ENCODE peak calls at places on chromosomes 1 and 21, in four cellular contexts. One of them, this sample, is unnamed.

GRCh38 chr1:46278807-46279206 is 24.6 kb downstream of the LRRC41 start:
- DNase-seq in thoracic aorta: no peak
- DNase-seq in uterus: peak
- DNase-seq in Peyer's patch: no peak
- DNase-seq in this sample: no peak

GRCh38 chr1:157045251-157046218 is at the start of gene ARHGEF11:
- DNase-seq in thoracic aorta: peak
- DNase-seq in uterus: peak
- DNase-seq in Peyer's patch: peak
- DNase-seq in this sample: peak

GRCh38 chr21:44986471-44987291 is 46.9 kb downstream of the SLX9 start:
- DNase-seq in thoracic aorta: no peak
- DNase-seq in uterus: peak
- DNase-seq in Peyer's patch: no peak
- DNase-seq in this sample: no peak

GRCh38 chr1:54551891-54552290 is 3.9 kb downstream of the ACOT11 start:
- DNase-seq in thoracic aorta: no peak
- DNase-seq in uterus: peak
- DNase-seq in Peyer's patch: no peak
- DNase-seq in this sample: no peak

GRCh38 chr1:84300991-84301758 is at the start of gene SAMD13:
- DNase-seq in thoracic aorta: peak
- DNase-seq in uterus: peak
- DNase-seq in Peyer's patch: no peak
- DNase-seq in this sample: no peak

GRCh38 chr1:108502624-108503023 is 52.5 kb downstream of the NBPF6 start:
- DNase-seq in thoracic aorta: no peak
- DNase-seq in uterus: no peak
- DNase-seq in Peyer's patch: no peak
- DNase-seq in this sample: no peak

GRCh38 chr1:244662604-244663003 is 9.7 kb downstream of the DESI2 start:
- DNase-seq in thoracic aorta: no peak
- DNase-seq in uterus: no peak
- DNase-seq in Peyer's patch: no peak
- DNase-seq in this sample: no peak

GRCh38 chr1:235649722-235650163 is at the start of gene GNG4:
- DNase-seq in thoracic aorta: no peak
- DNase-seq in uterus: no peak
- DNase-seq in Peyer's patch: no peak
- DNase-seq in this sample: peak

GRCh38 chr21:44791993-44792392 is 9.6 kb downstream of the UBE2G2 start:
- DNase-seq in thoracic aorta: no peak
- DNase-seq in uterus: no peak
- DNase-seq in Peyer's patch: no peak
- DNase-seq in this sample: no peak

GRCh38 chr1:202575906-202576653 is 134.2 kb downstream of the SYT2 start:
- DNase-seq in thoracic aorta: no peak
- DNase-seq in uterus: no peak
- DNase-seq in Peyer's patch: no peak
- DNase-seq in this sample: no peak

GRCh38 chr1:236795757-236796719 is 946 bp downstream of the MTR start:
- DNase-seq in thoracic aorta: no peak
- DNase-seq in uterus: no peak
- DNase-seq in Peyer's patch: no peak
- DNase-seq in this sample: peak

GRCh38 chr1:108117908-108118902 is 81.9 kb downstream of the SLC25A24 start:
- DNase-seq in thoracic aorta: no peak
- DNase-seq in uterus: no peak
- DNase-seq in Peyer's patch: no peak
- DNase-seq in this sample: no peak

GRCh38 chr1:197180252-197180878 is 33.9 kb upstream of the ASPM start:
- DNase-seq in thoracic aorta: no peak
- DNase-seq in uterus: no peak
- DNase-seq in Peyer's patch: no peak
- DNase-seq in this sample: no peak

GRCh38 chr1:114390361-114390760 is 120.6 kb downstream of the TRIM33 start:
- DNase-seq in thoracic aorta: no peak
- DNase-seq in uterus: no peak
- DNase-seq in Peyer's patch: no peak
- DNase-seq in this sample: no peak

GRCh38 chr1:231382426-231382825 is 39.7 kb downstream of the EGLN1 start:
- DNase-seq in thoracic aorta: no peak
- DNase-seq in uterus: no peak
- DNase-seq in Peyer's patch: no peak
- DNase-seq in this sample: no peak

GRCh38 chr1:143720087-143721023 is 251.4 kb downstream of the FAM72C start:
- DNase-seq in thoracic aorta: no peak
- DNase-seq in uterus: no peak
- DNase-seq in Peyer's patch: no peak
- DNase-seq in this sample: no peak

GRCh38 chr1:15008783-15009709 is 144.5 kb upstream of the TMEM51 start:
- DNase-seq in thoracic aorta: no peak
- DNase-seq in uterus: no peak
- DNase-seq in Peyer's patch: no peak
- DNase-seq in this sample: no peak

GRCh38 chr1:222975472-222976122 is 160.8 kb downstream of the DISP1 start:
- DNase-seq in thoracic aorta: no peak
- DNase-seq in uterus: no peak
- DNase-seq in Peyer's patch: no peak
- DNase-seq in this sample: no peak

GRCh38 chr1:113780363-113781146 is 21.3 kb upstream of the PHTF1 start:
- DNase-seq in thoracic aorta: no peak
- DNase-seq in uterus: no peak
- DNase-seq in Peyer's patch: no peak
- DNase-seq in this sample: peak

GRCh38 chr1:161071886-161072371 is 2.2 kb upstream of the ARHGAP30 start:
- DNase-seq in thoracic aorta: no peak
- DNase-seq in uterus: no peak
- DNase-seq in Peyer's patch: peak
- DNase-seq in this sample: no peak

GRCh38 chr1:240093120-240093961 is 1.7 kb downstream of the FMN2 start:
- DNase-seq in thoracic aorta: no peak
- DNase-seq in uterus: no peak
- DNase-seq in Peyer's patch: no peak
- DNase-seq in this sample: no peak

GRCh38 chr21:45537111-45537745 is 5.0 kb downstream of the SLC19A1 start:
- DNase-seq in thoracic aorta: no peak
- DNase-seq in uterus: no peak
- DNase-seq in Peyer's patch: peak
- DNase-seq in this sample: no peak

GRCh38 chr1:204975568-204976235 is 67.3 kb upstream of the CNTN2 start:
- DNase-seq in thoracic aorta: no peak
- DNase-seq in uterus: peak
- DNase-seq in Peyer's patch: no peak
- DNase-seq in this sample: no peak

DNA sequence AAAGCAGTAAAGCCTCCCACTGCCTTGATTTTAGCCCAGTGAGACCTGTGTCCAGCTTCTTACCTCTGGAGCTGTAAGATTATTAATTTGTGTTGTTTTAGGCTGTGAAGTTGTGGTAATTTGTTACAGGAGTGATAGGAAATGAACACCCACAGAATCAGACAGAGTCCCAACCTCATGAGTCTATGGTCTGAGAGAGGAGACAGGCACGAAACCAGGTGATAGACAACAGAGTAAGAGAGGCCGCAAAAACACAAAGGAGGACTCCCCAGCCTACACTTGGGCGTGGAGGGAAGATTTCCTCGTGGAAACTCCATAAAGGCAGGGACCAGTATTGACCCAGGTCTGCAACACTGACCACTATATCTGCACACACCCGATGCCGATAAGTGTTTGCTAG is 234.6 kb upstream of the JUN start:
- DNase-seq in thoracic aorta: no peak
- DNase-seq in uterus: no peak
- DNase-seq in Peyer's patch: no peak
- DNase-seq in this sample: no peak
- H3K27ac ChIP-seq in thoracic aorta: no peak
- H3K27ac ChIP-seq in uterus: no peak
- H3K27ac ChIP-seq in Peyer's patch: no peak
- H3K27ac ChIP-seq in this sample: no peak

DNA sequence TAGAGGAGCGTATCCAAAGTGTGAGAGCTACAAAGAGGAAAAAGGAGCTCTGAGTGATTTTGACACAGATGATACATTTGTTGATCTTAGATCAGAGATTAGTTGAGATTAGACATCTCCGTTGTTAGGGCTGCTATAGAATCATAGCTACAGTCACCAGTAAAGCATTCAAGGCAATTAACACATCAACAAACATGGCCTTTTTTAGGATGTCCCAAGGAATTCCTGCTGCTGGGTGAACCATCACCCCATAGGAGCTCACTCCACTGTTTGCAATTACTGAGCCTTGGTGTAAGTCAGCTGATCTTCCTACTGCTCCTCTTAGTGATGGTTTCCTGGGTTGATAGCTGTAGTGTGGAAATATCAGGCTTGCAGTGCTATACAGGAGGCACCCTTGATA is 6.7 kb upstream of the RSRP1 start:
- DNase-seq in thoracic aorta: no peak
- DNase-seq in uterus: no peak
- DNase-seq in Peyer's patch: no peak
- DNase-seq in this sample: no peak
- H3K27ac ChIP-seq in thoracic aorta: no peak
- H3K27ac ChIP-seq in uterus: no peak
- H3K27ac ChIP-seq in Peyer's patch: no peak
- H3K27ac ChIP-seq in this sample: no peak

DNA sequence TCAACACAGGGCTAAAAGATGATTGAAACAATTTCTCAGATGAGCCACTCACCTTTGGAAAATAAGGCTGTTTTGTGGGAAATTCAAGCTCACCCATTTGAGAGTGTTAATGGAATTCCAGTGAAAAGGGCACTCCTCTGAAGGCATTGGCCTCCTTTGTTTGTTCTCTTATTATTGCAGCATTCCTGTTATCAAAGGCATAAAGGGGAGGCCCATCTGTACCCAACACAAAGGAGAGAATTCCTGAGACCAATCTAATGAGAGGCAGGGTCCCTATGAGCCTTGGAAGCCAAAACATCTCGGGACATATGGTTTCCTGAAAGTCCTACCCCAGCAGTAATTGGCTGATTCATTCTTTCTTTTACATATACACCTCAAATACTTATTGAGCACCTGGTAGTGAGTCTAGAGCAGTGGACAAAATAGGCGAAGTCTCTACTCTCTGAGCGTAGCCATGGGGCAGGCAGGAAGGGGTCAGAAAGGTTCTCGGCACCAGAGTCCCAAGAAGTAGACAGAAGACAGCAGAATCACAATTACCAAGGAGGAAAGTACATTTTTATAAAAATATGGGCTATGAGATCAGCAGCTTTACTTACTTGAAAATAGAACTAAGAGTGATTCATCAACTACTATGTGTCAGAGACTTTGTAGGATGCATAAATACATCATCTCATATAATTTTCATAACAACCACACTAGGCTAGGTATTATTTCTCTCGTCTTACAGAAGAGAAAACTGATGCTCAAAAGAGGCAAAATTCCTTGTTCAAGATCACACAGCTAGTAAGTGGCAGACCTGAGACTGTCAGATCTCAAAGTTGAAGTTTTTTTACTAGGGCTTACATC is 218.7 kb downstream of the DAB1 start:
- DNase-seq in thoracic aorta: no peak
- DNase-seq in uterus: no peak
- DNase-seq in Peyer's patch: no peak
- DNase-seq in this sample: no peak
- H3K27ac ChIP-seq in thoracic aorta: no peak
- H3K27ac ChIP-seq in uterus: no peak
- H3K27ac ChIP-seq in Peyer's patch: no peak
- H3K27ac ChIP-seq in this sample: no peak

DNA sequence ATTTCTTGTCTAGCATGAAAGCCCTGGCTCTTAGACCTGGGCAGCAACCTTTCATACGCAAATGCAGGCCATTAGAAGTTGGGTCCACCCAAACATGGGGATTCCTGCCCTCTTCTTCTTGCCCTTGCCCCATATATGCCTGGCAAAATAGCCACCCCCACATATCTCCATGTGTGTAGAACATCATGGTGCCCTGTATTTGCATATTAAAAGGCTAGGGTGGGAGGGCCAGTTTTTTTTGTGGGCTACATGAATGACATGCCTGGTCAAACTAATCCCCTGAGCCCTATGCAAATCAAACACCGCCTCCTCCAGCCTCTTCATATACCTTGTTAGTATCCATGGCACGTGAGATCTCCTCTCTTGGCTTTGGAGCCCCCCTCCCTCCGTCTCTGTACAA is 24.7 kb downstream of the MFSD2A start:
- DNase-seq in thoracic aorta: no peak
- DNase-seq in uterus: no peak
- DNase-seq in Peyer's patch: no peak
- DNase-seq in this sample: no peak
- H3K27ac ChIP-seq in thoracic aorta: no peak
- H3K27ac ChIP-seq in uterus: no peak
- H3K27ac ChIP-seq in Peyer's patch: no peak
- H3K27ac ChIP-seq in this sample: no peak

DNA sequence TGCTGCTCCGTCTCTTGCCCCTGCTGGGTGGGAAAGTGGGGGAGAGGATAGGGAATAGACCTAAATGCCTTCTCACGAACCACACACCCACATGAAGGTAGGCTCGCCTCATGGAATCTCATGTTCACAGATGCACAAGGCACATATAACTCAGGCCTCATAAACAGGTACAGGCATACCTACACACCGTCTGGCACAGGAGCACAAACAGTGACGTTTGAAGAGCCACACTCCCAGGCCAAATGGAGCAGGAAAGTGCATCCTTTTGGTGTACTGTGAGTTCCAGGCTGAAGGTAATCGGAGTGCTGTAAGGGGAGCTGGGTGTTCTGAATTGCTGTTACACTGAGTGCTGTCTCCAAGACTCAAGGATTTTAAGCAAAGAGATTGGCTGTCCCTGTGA is 13.1 kb downstream of the UTP11 start:
- DNase-seq in thoracic aorta: no peak
- DNase-seq in uterus: no peak
- DNase-seq in Peyer's patch: no peak
- DNase-seq in this sample: no peak
- H3K27ac ChIP-seq in thoracic aorta: no peak
- H3K27ac ChIP-seq in uterus: no peak
- H3K27ac ChIP-seq in Peyer's patch: no peak
- H3K27ac ChIP-seq in this sample: no peak

This sample was measured in CD8-positive, alpha-beta memory T cell.